ENCODE peak calls at places on chromosome 1, in eight cellular contexts. T, H, W, A, P, I, U and V are unnamed samples.

GRCh38 chr1:17420361-17420760 is 19.1 kb downstream of the RCC2 start:
- DNase-seq in T (no peak), H (no peak), W (no peak), A (no peak), P (no peak), I (no peak), U (no peak), V (no peak)

GRCh38 chr1:12601690-12602632 is 16.0 kb downstream of the DHRS3 start:
- DNase-seq in T (peak), H (peak), W (peak), A (peak), P (peak), I (no peak), U (no peak), V (no peak)

GRCh38 chr1:26789953-26790352 is 2.2 kb downstream of the PIGV start:
- DNase-seq in T (no peak), H (no peak), W (no peak), A (no peak), P (no peak), I (no peak), U (no peak), V (no peak)

GRCh38 chr1:30668546-30669327 is 54.6 kb downstream of the MATN1 start:
- DNase-seq in T (no peak), H (no peak), W (no peak), A (peak), P (peak), I (no peak), U (no peak), V (no peak)

GRCh38 chr1:36397378-36398230 is at the start of gene LSM10:
- DNase-seq in T (peak), H (peak), W (peak), A (peak), P (peak), I (peak), U (peak), V (peak)

GRCh38 chr1:179092896-179093461 is 11.1 kb downstream of the TOR3A start:
- DNase-seq in T (no peak), H (no peak), W (no peak), A (no peak), P (no peak), I (no peak), U (no peak), V (no peak)

GRCh38 chr1:47627471-47628370 is 189.9 kb downstream of the FOXD2 start:
- DNase-seq in T (no peak), H (no peak), W (no peak), A (no peak), P (no peak), I (no peak), U (no peak), V (no peak)

GRCh38 chr1:2259668-2260392 is 31.7 kb downstream of the SKI start:
- DNase-seq in T (no peak), H (no peak), W (no peak), A (no peak), P (no peak), I (no peak), U (no peak), V (no peak)

GRCh38 chr1:3712573-3713535 is 39.4 kb upstream of the CCDC27 start:
- DNase-seq in T (peak), H (no peak), W (no peak), A (no peak), P (no peak), I (no peak), U (no peak), V (no peak)

GRCh38 chr1:153597206-153597605 is 15.7 kb downstream of the S100A16 start:
- DNase-seq in T (no peak), H (peak), W (peak), A (peak), P (peak), I (no peak), U (no peak), V (no peak)

GRCh38 chr1:18062180-18062579 is 45.4 kb upstream of the IGSF21 start:
- DNase-seq in T (no peak), H (no peak), W (no peak), A (no peak), P (no peak), I (no peak), U (no peak), V (no peak)

GRCh38 chr1:191002768-191003167 is 525.1 kb upstream of the BRINP3 start:
- DNase-seq in T (no peak), H (no peak), W (no peak), A (no peak), P (no peak), I (no peak), U (no peak), V (no peak)

GRCh38 chr1:89708727-89709375 is 75.9 kb downstream of the LRRC8C start:
- DNase-seq in T (no peak), H (peak), W (peak), A (no peak), P (no peak), I (no peak), U (no peak), V (no peak)